ENCODE peak calls at places on chromosome 2, in ten cellular contexts. O is right cardiac atrium; J is cardiac muscle cell; V is psoas muscle; K is H7; C is CD8-positive, alpha-beta T cell; I is DND-41; Z is HFF-Myc; A is IMR-90; L is CD8-positive, alpha-beta memory T cell. Q is an unnamed sample.

GRCh38 chr2:12987246-12987645 is 270.5 kb downstream of the TRIB2 start:
- DNase-seq in V (no peak), C (no peak), O (no peak), A (no peak), I (no peak), K (no peak), J (no peak), Z (no peak), L (no peak), Q (no peak)

GRCh38 chr2:9708683-9709538 is 78.1 kb upstream of the YWHAQ start:
- DNase-seq in K (no peak), J (no peak), A (no peak), O (no peak), C (no peak), I (no peak), L (no peak), Z (no peak), V (no peak), Q (no peak)

GRCh38 chr2:142892715-142893114 is 15.3 kb downstream of the KYNU start:
- DNase-seq in I (no peak), O (no peak), Z (no peak), J (no peak), L (no peak), C (no peak), V (no peak), K (no peak), A (no peak), Q (no peak)

GRCh38 chr2:62687644-62688043 is 17.9 kb upstream of the EHBP1 start:
- DNase-seq in I (no peak), O (no peak), Z (no peak), K (no peak), J (no peak), C (no peak), A (no peak), L (no peak), V (no peak), Q (no peak)

GRCh38 chr2:97733341-97734035 is 20.1 kb downstream of the ZAP70 start:
- DNase-seq in J (no peak), Z (no peak), I (no peak), V (no peak), C (no peak), O (no peak), L (no peak), A (no peak), K (no peak), Q (no peak)

GRCh38 chr2:216576611-216577010 is 56.6 kb upstream of the IGFBP2 start:
- DNase-seq in Z (no peak), L (no peak), A (no peak), C (no peak), O (no peak), V (no peak), K (no peak), I (peak), J (no peak), Q (no peak)

GRCh38 chr2:238064376-238064775 is 3.6 kb downstream of the SCLY start:
- DNase-seq in O (no peak), J (no peak), Z (no peak), I (no peak), L (no peak), C (no peak), A (no peak), K (no peak), V (no peak), Q (no peak)

GRCh38 chr2:235935773-235936172 is 232.4 kb downstream of the GBX2 start:
- DNase-seq in J (no peak), V (no peak), O (no peak), I (no peak), L (no peak), C (no peak), A (no peak), Z (no peak), K (no peak), Q (no peak)

GRCh38 chr2:190468814-190469569 is 60.8 kb downstream of the MFSD6 start:
- DNase-seq in J (peak), C (no peak), A (peak), O (peak), I (peak), V (no peak), K (no peak), L (no peak), Z (peak), Q (peak)

GRCh38 chr2:45681675-45682074 is 30.2 kb downstream of the PRKCE start:
- DNase-seq in K (no peak), V (no peak), O (no peak), Z (peak), I (no peak), L (no peak), C (no peak), A (peak), J (peak), Q (no peak)

GRCh38 chr2:78979380-78980238 is 45.9 kb upstream of the REG3G start:
- DNase-seq in J (peak), L (no peak), A (no peak), Z (no peak), C (no peak), V (peak), I (peak), K (peak), O (peak), Q (peak)

GRCh38 chr2:112809112-112809511 is 24.8 kb upstream of the IL1A start:
- DNase-seq in O (no peak), C (no peak), L (no peak), A (no peak), K (no peak), V (no peak), I (no peak), J (no peak), Z (no peak), Q (no peak)

DNA sequence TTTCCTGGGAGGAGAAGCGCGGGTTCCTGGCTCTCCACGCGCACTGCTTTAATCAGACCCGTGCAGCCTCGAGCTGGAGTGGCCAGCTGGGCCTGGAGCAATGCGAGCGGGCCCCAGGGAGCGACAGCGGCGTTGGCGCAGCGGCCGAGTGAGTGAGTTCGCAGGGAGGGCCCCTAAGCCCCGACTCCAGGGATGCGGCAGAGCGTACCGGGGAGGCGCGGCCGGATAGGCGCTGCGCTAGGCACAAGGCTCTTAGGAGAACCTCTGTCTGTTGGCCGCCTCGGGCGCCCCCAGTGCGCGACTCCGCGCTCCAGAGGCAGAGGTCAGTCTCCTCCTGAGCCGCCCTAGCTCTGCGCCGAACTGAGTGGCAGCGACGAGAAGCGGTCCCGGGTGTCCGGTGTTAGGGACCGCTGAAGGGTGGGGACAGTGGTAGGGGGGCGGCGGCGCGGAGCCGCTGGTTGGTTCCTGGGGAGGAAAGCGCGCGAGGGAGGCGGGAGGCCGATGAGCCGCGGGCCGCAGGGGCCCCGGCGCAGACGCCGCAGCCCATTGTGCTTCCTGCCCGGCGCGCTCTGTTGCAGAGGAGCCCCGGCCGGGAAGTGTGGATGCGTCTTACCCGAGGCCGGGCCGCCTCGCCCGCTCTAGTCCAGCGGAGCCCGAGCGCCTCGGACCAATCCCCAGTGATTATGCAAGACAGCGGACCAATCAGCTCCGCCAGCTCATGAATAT is 410 bp upstream of the DLX1 start:
- DNase-seq in C (peak), K (peak), Z (peak), V (peak), L (peak), O (peak), I (peak), J (peak), A (peak), Q (peak)
- H3K4me3 ChIP-seq in C (peak), K (peak), Z (peak), V (peak), L (peak), O (peak), I (peak), J (peak), A (peak), Q (peak)

GRCh38 chr2:100902833-100903405 is 83.0 kb downstream of the NPAS2 start:
- DNase-seq in Z (peak), L (no peak), A (peak), K (no peak), I (no peak), O (no peak), C (no peak), J (peak), V (no peak), Q (no peak)
- H3K4me3 ChIP-seq in Z (no peak), L (no peak), A (no peak), K (no peak), I (no peak), O (no peak), C (no peak), J (no peak), V (no peak), Q (no peak)

GRCh38 chr2:98759827-98760625 is 29.1 kb upstream of the MGAT4A start:
- DNase-seq in V (no peak), Z (no peak), A (no peak), C (no peak), I (no peak), L (no peak), O (no peak), K (no peak), J (no peak), Q (no peak)

GRCh38 chr2:98761267-98761781 is 30.4 kb upstream of the MGAT4A start:
- DNase-seq in L (no peak), A (no peak), C (peak), V (no peak), J (no peak), Z (no peak), I (peak), K (no peak), O (no peak), Q (no peak)

GRCh38 chr2:98761909-98762308 is 31.0 kb upstream of the MGAT4A start:
- DNase-seq in K (no peak), V (no peak), L (no peak), C (no peak), A (no peak), O (no peak), I (no peak), J (no peak), Z (no peak), Q (no peak)

GRCh38 chr2:98759338-98759737 is 28.4 kb upstream of the MGAT4A start:
- DNase-seq in I (no peak), L (peak), A (no peak), K (no peak), C (no peak), O (no peak), J (no peak), V (no peak), Z (no peak), Q (no peak)

GRCh38 chr2:98757904-98758421 is 27.0 kb upstream of the MGAT4A start:
- DNase-seq in Z (peak), V (peak), C (peak), I (peak), K (no peak), L (peak), J (peak), A (peak), O (peak), Q (no peak)
- H3K4me3 ChIP-seq in Z (no peak), V (no peak), C (peak), I (no peak), K (no peak), L (peak), J (no peak), A (no peak), O (no peak), Q (no peak)

DNA sequence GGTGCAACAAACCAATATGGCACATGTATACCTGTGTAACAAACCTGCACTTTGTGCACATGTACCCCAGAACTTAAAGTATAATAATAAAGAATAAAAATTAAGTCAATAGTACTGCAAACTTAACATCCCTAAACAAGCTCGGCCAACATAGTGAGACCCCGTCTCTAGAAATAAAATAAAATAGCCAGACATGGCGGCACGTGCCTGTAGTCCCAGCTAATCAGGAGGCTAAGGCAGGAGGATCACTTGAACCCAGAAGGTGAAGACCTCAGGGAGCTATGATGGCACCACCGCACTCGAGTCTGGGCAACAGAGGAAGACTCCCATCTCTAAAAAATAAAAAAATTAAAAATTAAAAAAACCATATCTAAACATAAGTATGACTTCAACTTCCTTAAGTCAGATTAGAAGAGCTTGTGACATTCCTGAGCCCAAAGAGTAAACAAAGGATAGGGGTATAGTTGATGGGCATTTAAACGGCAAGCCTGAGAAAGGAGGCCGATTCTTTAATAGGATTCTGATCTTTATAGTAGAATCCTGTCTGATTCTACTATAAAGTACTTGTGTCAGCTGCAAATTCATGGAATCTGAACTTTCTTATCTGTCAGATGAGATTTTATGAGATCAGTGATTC is 1.6 kb downstream of the FAM124B start:
- DNase-seq in J (no peak), A (no peak), C (no peak), L (no peak), I (no peak), Z (no peak), O (no peak), K (no peak), V (no peak), Q (no peak)
- H3K4me3 ChIP-seq in J (no peak), A (no peak), C (no peak), L (no peak), I (no peak), Z (no peak), O (peak), K (no peak), V (peak), Q (peak)

DNA sequence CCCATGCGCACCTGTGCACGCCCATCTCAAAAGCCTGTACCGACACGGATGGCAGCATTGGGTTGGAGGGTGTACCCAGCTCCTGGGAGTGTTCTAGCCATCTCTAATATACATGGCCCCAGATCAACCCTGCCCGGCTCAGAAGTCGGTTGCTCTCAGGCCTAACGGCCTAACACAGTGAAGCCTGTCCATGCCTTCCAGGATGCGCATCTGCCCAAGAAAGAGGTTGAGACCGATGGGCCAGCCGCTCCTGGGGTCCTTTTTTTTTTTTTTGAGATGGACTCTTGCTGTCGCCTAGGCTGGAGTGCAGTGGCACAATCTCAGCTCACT is 32.1 kb downstream of the PDIA6 start:
- DNase-seq in O (no peak), J (no peak), V (no peak), L (no peak), A (no peak), K (no peak), Z (no peak), C (no peak), I (no peak), Q (no peak)
- H3K4me3 ChIP-seq in O (no peak), J (no peak), V (no peak), L (no peak), A (no peak), K (no peak), Z (no peak), C (no peak), I (no peak), Q (no peak)

DNA sequence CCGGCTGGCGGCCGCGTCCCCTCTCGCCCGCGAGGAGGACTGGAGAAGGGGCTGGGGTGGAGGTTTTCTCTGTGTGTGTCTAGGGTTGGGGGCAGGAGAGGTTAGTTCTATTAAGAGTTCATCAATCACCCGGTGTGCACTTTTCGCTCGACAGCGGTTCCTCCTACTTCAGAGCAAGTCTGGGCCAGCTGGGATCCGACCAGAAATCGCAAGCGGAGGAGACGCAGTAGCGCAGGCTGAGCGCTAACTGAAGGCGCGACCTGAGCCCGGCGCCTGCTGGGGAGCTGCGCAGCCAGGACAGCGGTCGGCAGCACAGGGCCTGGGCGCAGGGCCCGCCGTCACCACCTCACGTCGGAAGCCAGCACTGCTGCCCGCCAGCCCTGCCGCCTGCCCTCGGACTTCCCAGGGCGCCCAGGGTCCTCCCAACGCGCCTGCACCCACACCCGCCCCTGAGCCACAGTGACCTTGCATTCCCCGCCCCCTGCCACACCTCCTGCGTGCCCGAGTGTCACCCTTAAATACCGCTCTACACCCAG is 10.1 kb upstream of the HOXD1 start:
- DNase-seq in K (peak), J (peak), O (no peak), A (no peak), C (no peak), L (no peak), Z (no peak), V (no peak), I (no peak), Q (peak)
- H3K4me3 ChIP-seq in K (peak), J (peak), O (peak), A (no peak), C (no peak), L (no peak), Z (peak), V (peak), I (no peak), Q (peak)

GRCh38 chr2:133568598-133568997 is 335 bp upstream of the NCKAP5 start:
- DNase-seq in Z (no peak), I (no peak), A (no peak), K (no peak), J (peak), C (no peak), L (no peak), V (no peak), O (no peak), Q (no peak)

GRCh38 chr2:133573771-133574170 is 5.5 kb upstream of the NCKAP5 start:
- DNase-seq in Z (no peak), J (no peak), K (no peak), I (no peak), V (no peak), L (no peak), C (no peak), A (no peak), O (no peak), Q (no peak)

GRCh38 chr2:133569416-133569815 is 1.2 kb upstream of the NCKAP5 start:
- DNase-seq in J (no peak), C (no peak), A (peak), L (no peak), O (no peak), I (no peak), V (no peak), K (no peak), Z (no peak), Q (no peak)

GRCh38 chr2:133570547-133570946 is 2.3 kb upstream of the NCKAP5 start:
- DNase-seq in A (no peak), V (no peak), L (no peak), Z (no peak), J (no peak), K (no peak), C (no peak), I (no peak), O (no peak), Q (no peak)

DNA sequence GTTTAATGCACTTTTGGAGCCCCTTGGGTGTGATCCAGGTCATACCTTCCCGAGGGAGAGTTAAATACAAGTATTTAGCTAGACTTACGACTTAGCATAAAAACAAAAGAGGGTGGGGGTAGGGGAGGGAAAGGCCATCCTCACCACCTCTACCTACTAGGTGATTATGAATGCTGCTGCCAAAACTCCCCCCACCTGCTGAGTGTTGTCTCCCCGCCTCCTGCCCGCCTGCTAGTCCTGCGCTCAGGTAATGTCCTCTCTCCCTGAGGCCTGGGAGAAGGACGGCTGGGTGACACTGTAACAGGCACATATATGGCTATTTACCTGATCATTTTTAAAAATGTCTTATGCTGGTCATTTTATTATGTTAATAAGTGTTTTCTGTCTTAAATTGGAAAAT is 3.0 kb upstream of the NCKAP5 start:
- DNase-seq in J (no peak), Z (no peak), K (peak), A (no peak), L (no peak), V (no peak), I (no peak), C (no peak), O (no peak), Q (no peak)
- H3K4me3 ChIP-seq in J (no peak), Z (no peak), K (no peak), A (no peak), L (no peak), V (no peak), I (no peak), C (no peak), O (no peak), Q (no peak)

GRCh38 chr2:212773808-212774339 is 235.3 kb upstream of the ERBB4 start:
- DNase-seq in Z (no peak), O (no peak), K (no peak), I (no peak), J (no peak), A (no peak), L (no peak), C (no peak), V (no peak), Q (no peak)

GRCh38 chr2:212777020-212777491 is 238.5 kb upstream of the ERBB4 start:
- DNase-seq in V (no peak), Z (peak), O (no peak), K (peak), J (peak), I (peak), L (peak), A (peak), C (no peak), Q (peak)
- H3K4me3 ChIP-seq in V (peak), Z (no peak), O (no peak), K (no peak), J (no peak), I (no peak), L (no peak), A (peak), C (no peak), Q (no peak)

GRCh38 chr2:126885701-126886121 is 13.0 kb upstream of the TEX51 start:
- DNase-seq in L (no peak), I (no peak), C (no peak), A (peak), Z (no peak), O (peak), V (peak), J (peak), K (peak), Q (no peak)
- H3K4me3 ChIP-seq in L (no peak), I (no peak), C (no peak), A (no peak), Z (peak), O (no peak), V (peak), J (no peak), K (peak), Q (no peak)

DNA sequence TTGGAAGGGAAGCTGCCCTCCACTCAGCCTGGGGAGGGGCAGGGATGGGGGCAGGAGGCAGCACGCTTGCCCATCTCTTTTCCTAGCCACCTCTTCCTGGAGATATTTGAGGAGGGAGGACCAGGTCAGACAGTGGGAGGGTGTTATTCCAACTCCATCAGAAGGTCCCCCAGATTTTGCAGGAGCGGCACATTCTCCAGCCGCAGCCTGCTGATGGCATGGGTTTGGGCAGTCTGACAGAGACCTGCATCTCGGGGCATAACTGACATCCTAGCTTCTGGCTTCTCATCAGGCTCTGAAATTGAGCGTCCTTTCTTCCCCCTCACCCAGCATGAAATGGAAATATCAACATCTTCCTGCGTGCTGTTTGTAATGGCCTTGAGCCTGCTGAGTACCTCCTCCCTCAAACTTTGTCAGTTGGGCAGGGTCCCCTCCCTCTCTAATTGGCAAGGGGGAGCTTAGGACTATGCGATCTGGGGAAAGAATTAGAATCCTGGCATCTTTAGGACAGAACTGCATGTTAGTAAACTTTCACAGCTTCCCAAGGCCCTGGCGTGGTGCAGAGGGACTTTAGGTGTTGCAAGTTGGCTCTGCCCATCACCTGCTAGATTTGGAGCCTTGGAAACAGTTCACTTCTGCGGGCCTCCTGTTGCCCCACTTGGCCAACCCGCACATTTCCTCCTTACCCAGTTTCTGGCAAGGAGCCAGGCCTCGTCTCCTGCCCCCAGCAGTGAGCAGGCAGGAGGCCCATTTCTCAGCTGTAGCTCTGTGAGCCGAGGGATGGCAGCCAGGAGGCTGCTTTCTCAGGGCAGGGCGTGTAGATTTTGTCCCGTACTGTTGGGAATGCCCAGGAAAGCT is 2.2 kb downstream of the ITM2C start:
- DNase-seq in J (peak), C (peak), A (peak), K (peak), O (no peak), I (peak), V (peak), Z (no peak), L (peak), Q (no peak)
- H3K4me3 ChIP-seq in J (peak), C (peak), A (no peak), K (peak), O (no peak), I (no peak), V (no peak), Z (no peak), L (peak), Q (peak)

Q was measured in HAP-1.